ENCODE peak calls at places on chromosomes 6 and 20, in seven cellular contexts. A, H, D, V, B, U and G are unnamed samples.

GRCh38 chr6:34518669-34519365 is 37.3 kb downstream of the SPDEF start:
- DNase-seq in A (no peak), H (no peak), D (no peak), V (no peak), B (no peak), U (no peak), G (no peak)

GRCh38 chr6:90217621-90218496 is 78.8 kb downstream of the BACH2 start:
- DNase-seq in A (no peak), H (no peak), D (no peak), V (no peak), B (no peak), U (peak), G (peak)

GRCh38 chr6:30500421-30501069 is 11.2 kb downstream of the HLA-E start:
- DNase-seq in A (no peak), H (peak), D (no peak), V (no peak), B (no peak), U (no peak), G (no peak)

GRCh38 chr6:93827728-93828127 is 408.4 kb upstream of the EPHA7 start:
- DNase-seq in A (no peak), H (no peak), D (no peak), V (no peak), B (no peak), U (no peak), G (no peak)

GRCh38 chr6:158631678-158632537 is 12.6 kb downstream of the DYNLT1 start:
- DNase-seq in A (no peak), H (no peak), D (no peak), V (no peak), B (no peak), U (no peak), G (peak)

GRCh38 chr20:45470262-45470931 is 844 bp downstream of the WFDC2 start:
- DNase-seq in A (no peak), H (no peak), D (no peak), V (peak), B (peak), U (peak), G (peak)

GRCh38 chr6:147559016-147559415 is 50.5 kb downstream of the SAMD5 start:
- DNase-seq in A (no peak), H (no peak), D (no peak), V (no peak), B (no peak), U (no peak), G (no peak)

GRCh38 chr6:160041608-160042007 is 72.7 kb downstream of the IGF2R start:
- DNase-seq in A (no peak), H (no peak), D (peak), V (peak), B (peak), U (no peak), G (peak)

GRCh38 chr6:111591901-111592461 is 13.7 kb downstream of the TRAF3IP2 start:
- DNase-seq in A (no peak), H (no peak), D (no peak), V (no peak), B (no peak), U (no peak), G (no peak)

GRCh38 chr6:25062070-25062811 is 126.5 kb upstream of the RIPOR2 start:
- DNase-seq in A (no peak), H (peak), D (no peak), V (no peak), B (no peak), U (no peak), G (no peak)

GRCh38 chr20:37881601-37882343 is 21.2 kb upstream of the VSTM2L start:
- DNase-seq in A (no peak), H (peak), D (no peak), V (no peak), B (no peak), U (no peak), G (no peak)

GRCh38 chr6:44072452-44072958 is 54.7 kb downstream of the MRPL14 start:
- DNase-seq in A (no peak), H (no peak), D (no peak), V (no peak), B (no peak), U (no peak), G (no peak)

GRCh38 chr6:148746363-148747144 is at the start of gene UST:
- DNase-seq in A (peak), H (peak), D (peak), V (peak), B (peak), U (peak), G (peak)

GRCh38 chr6:107666084-107666981 is 157.8 kb downstream of the SCML4 start:
- DNase-seq in A (no peak), H (peak), D (no peak), V (no peak), B (no peak), U (no peak), G (no peak)

GRCh38 chr6:136401749-136402148 is 112.1 kb upstream of the BCLAF1 start:
- DNase-seq in A (no peak), H (no peak), D (no peak), V (no peak), B (no peak), U (no peak), G (no peak)

GRCh38 chr20:49641683-49642649 is 71.7 kb downstream of the B4GALT5 start:
- DNase-seq in A (no peak), H (no peak), D (no peak), V (no peak), B (no peak), U (no peak), G (peak)

GRCh38 chr6:100461273-100461919 is 3.3 kb downstream of the SIM1 start:
- DNase-seq in A (no peak), H (no peak), D (no peak), V (no peak), B (no peak), U (no peak), G (no peak)

GRCh38 chr20:52410182-52410647 is 218.6 kb upstream of the ZFP64 start:
- DNase-seq in A (peak), H (no peak), D (no peak), V (no peak), B (no peak), U (no peak), G (peak)

GRCh38 chr6:30657454-30657853 is 10.5 kb downstream of the C6orf136 start:
- DNase-seq in A (no peak), H (no peak), D (no peak), V (no peak), B (no peak), U (no peak), G (no peak)

GRCh38 chr6:142944126-142945066 is 580 bp downstream of the HIVEP2 start:
- DNase-seq in A (peak), H (peak), D (peak), V (peak), B (peak), U (peak), G (peak)

GRCh38 chr6:36028887-36029324 is 1.3 kb downstream of the MAPK14 start:
- DNase-seq in A (peak), H (peak), D (peak), V (no peak), B (peak), U (peak), G (peak)

GRCh38 chr6:54633601-54634000 is 213.0 kb upstream of the FAM83B start:
- DNase-seq in A (no peak), H (no peak), D (no peak), V (no peak), B (no peak), U (no peak), G (no peak)

GRCh38 chr6:157716553-157716952 is 106.5 kb upstream of the SNX9 start:
- DNase-seq in A (no peak), H (no peak), D (no peak), V (no peak), B (no peak), U (no peak), G (no peak)

GRCh38 chr6:3768502-3768901 is 17.0 kb upstream of the PXDC1 start:
- DNase-seq in A (no peak), H (no peak), D (no peak), V (no peak), B (no peak), U (no peak), G (no peak)